ENCODE peak calls at places on chromosomes 7 and 10, in seven cellular contexts. X is Panc1, Y is GM12878, G is HL-60, J is SK-N-SH, Q is HepG2, T is HCT116. U is an unnamed sample.

GRCh38 chr10:108601856-108602255 is 1321.5 kb downstream of the XPNPEP1 start:
- DNase-seq in X (no peak), Y (no peak), G (no peak), J (no peak), Q (no peak), T (no peak), U (no peak)

GRCh38 chr7:1510780-1511154 is 6.6 kb upstream of the INTS1 start:
- DNase-seq in X (no peak), Y (no peak), G (peak), J (no peak), Q (no peak), T (no peak), U (no peak)

GRCh38 chr7:25495342-25495855 is 267.1 kb upstream of the NPVF start:
- DNase-seq in X (no peak), Y (no peak), G (no peak), J (peak), Q (no peak), T (no peak), U (no peak)

GRCh38 chr7:70634071-70634470 is 497.9 kb upstream of the GALNT17 start:
- DNase-seq in X (no peak), Y (no peak), G (no peak), J (no peak), Q (no peak), T (no peak), U (no peak)

GRCh38 chr7:151426486-151426905 is 13.4 kb downstream of the CRYGN start:
- DNase-seq in X (no peak), Y (no peak), G (no peak), J (no peak), Q (no peak), T (peak), U (peak)

GRCh38 chr10:24873281-24873683 is 79.1 kb downstream of the PRTFDC1 start:
- DNase-seq in X (no peak), Y (no peak), G (no peak), J (no peak), Q (peak), T (no peak), U (no peak)

GRCh38 chr7:155751409-155751808 is 60.9 kb downstream of the SHH start:
- DNase-seq in X (no peak), Y (no peak), G (no peak), J (no peak), Q (no peak), T (no peak), U (no peak)

GRCh38 chr10:102648889-102649752 is 4.8 kb downstream of the TRIM8 start:
- DNase-seq in X (no peak), Y (no peak), G (no peak), J (peak), Q (no peak), T (no peak), U (no peak)

GRCh38 chr7:87874066-87874465 is 2.1 kb downstream of the SLC25A40 start:
- DNase-seq in X (no peak), Y (no peak), G (peak), J (no peak), Q (no peak), T (no peak), U (no peak)

GRCh38 chr10:131954356-131954965 is 27.3 kb downstream of the BNIP3 start:
- DNase-seq in X (no peak), Y (no peak), G (no peak), J (no peak), Q (no peak), T (no peak), U (no peak)
- TF ChIP-seq REST in X (no peak), Y (no peak), G (no peak), J (no peak), Q (no peak), T (no peak), U (no peak)

GRCh38 chr7:76340617-76341131 is 18.1 kb downstream of the YWHAG start:
- DNase-seq in X (no peak), Y (no peak), G (no peak), J (no peak), Q (no peak), T (no peak), U (no peak)
- TF ChIP-seq REST in X (no peak), Y (no peak), G (no peak), J (no peak), Q (no peak), T (no peak), U (no peak)

GRCh38 chr10:124542336-124542735 is 80.7 kb downstream of the LHPP start:
- DNase-seq in X (no peak), Y (no peak), G (no peak), J (no peak), Q (no peak), T (no peak), U (no peak)

GRCh38 chr10:124538669-124539068 is 77.0 kb downstream of the LHPP start:
- DNase-seq in X (no peak), Y (no peak), G (no peak), J (no peak), Q (no peak), T (no peak), U (no peak)

GRCh38 chr10:124541076-124541903 is 79.7 kb downstream of the LHPP start:
- DNase-seq in X (no peak), Y (no peak), G (no peak), J (peak), Q (no peak), T (no peak), U (no peak)

GRCh38 chr10:124537891-124538290 is 76.3 kb downstream of the LHPP start:
- DNase-seq in X (no peak), Y (no peak), G (no peak), J (no peak), Q (no peak), T (no peak), U (no peak)

GRCh38 chr10:124539935-124540641 is 78.5 kb downstream of the LHPP start:
- DNase-seq in X (no peak), Y (no peak), G (no peak), J (peak), Q (peak), T (no peak), U (peak)
- TF ChIP-seq REST in X (no peak), Y (no peak), G (no peak), J (no peak), Q (no peak), T (no peak), U (no peak)

GRCh38 chr10:7787150-7787856 is 490 bp downstream of the KIN start:
- DNase-seq in X (no peak), Y (no peak), G (no peak), J (no peak), Q (no peak), T (no peak), U (peak)
- TF ChIP-seq REST in X (no peak), Y (no peak), G (no peak), J (no peak), Q (no peak), T (no peak), U (no peak)

GRCh38 chr10:6394084-6394483 is 186.0 kb downstream of the PRKCQ start:
- DNase-seq in X (no peak), Y (no peak), G (no peak), J (no peak), Q (no peak), T (no peak), U (no peak)
- TF ChIP-seq REST in X (no peak), Y (no peak), G (no peak), J (no peak), Q (no peak), T (no peak), U (no peak)

GRCh38 chr7:142494021-142494420 is 236.2 kb upstream of the PRSS58 start:
- DNase-seq in X (no peak), Y (no peak), G (no peak), J (no peak), Q (no peak), T (no peak), U (no peak)

GRCh38 chr7:142499641-142500040 is 241.8 kb upstream of the PRSS58 start:
- DNase-seq in X (no peak), Y (no peak), G (no peak), J (no peak), Q (no peak), T (no peak), U (no peak)

GRCh38 chr7:142500364-142500763 is 242.5 kb upstream of the PRSS58 start:
- DNase-seq in X (no peak), Y (no peak), G (no peak), J (no peak), Q (no peak), T (no peak), U (no peak)

GRCh38 chr7:142498364-142498763 is 240.5 kb upstream of the PRSS58 start:
- DNase-seq in X (no peak), Y (no peak), G (no peak), J (no peak), Q (no peak), T (no peak), U (no peak)

DNA sequence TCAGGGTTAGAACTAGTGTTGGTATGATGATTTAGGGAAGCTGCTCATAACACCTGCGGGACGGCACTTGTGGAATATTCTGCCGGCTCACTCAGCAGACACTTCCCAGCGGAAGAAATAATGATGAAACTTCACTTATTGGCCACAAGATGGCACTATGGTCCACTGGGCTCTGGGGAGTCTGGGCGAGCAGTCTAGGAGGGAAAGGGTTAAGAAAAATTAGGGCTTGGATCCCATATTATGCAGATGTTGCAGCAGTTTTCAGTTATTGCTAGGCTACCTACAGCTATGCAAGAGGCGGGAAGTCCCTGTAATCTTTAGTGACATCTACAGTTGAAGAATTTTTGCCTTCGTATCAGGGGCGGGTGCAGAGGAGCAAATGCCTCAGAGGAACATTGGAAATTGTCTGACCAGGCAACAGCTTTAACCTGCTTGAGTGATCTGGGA is 238.7 kb upstream of the PRSS58 start:
- DNase-seq in X (no peak), Y (no peak), G (peak), J (peak), Q (peak), T (peak), U (peak)
- TF ChIP-seq REST in X (no peak), Y (no peak), G (no peak), J (no peak), Q (no peak), T (no peak), U (no peak)

GRCh38 chr7:113084499-113085172 is 2.0 kb downstream of the GPR85 start:
- DNase-seq in X (no peak), Y (no peak), G (peak), J (no peak), Q (no peak), T (no peak), U (no peak)

GRCh38 chr7:113086431-113086888 is at the start of gene GPR85:
- DNase-seq in X (no peak), Y (no peak), G (peak), J (peak), Q (no peak), T (no peak), U (peak)

GRCh38 chr7:113087278-113087998 is 811 bp upstream of the GPR85 start:
- DNase-seq in X (no peak), Y (no peak), G (peak), J (peak), Q (peak), T (no peak), U (peak)

GRCh38 chr7:113086928-113087277 is 276 bp upstream of the GPR85 start:
- DNase-seq in X (no peak), Y (no peak), G (no peak), J (no peak), Q (no peak), T (no peak), U (no peak)

DNA sequence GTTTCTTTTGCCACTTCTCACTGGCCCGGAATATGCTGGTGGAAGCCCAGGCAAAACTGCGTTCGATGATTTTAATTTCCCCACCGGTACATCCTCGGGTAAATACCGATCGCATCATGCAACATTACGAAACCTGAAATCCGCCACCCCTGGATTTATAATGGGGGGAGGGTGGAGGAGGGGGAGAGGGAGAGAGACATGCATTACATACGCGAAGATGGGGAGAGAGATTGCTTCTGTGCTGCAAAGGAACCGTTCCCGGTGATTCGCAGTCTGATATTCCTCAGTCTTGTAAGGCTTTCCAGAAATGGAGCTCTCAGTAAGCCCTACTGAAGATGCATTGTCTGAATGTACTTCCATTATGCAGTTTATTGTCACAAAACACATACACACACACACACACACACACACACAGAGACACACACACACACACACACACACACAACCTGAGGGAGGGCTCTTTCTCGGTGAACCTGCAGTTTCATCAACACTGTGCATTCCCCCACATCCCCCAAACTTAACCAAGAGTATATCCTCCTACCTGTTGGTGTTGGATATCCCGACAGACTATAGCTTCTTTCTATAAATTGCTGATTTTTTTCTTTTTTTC is 741 bp downstream of the GPR85 start:
- DNase-seq in X (no peak), Y (no peak), G (peak), J (peak), Q (no peak), T (no peak), U (peak)
- TF ChIP-seq REST in X (no peak), Y (no peak), G (no peak), J (peak), Q (no peak), T (no peak), U (no peak)

GRCh38 chr7:30877010-30877740 is 34.5 kb upstream of the AQP1 start:
- DNase-seq in X (no peak), Y (no peak), G (no peak), J (no peak), Q (no peak), T (no peak), U (no peak)
- TF ChIP-seq REST in X (no peak), Y (no peak), G (no peak), J (no peak), Q (no peak), T (no peak), U (no peak)

GRCh38 chr10:49297818-49298665 is 928 bp upstream of the C10orf71 start:
- DNase-seq in X (no peak), Y (no peak), G (no peak), J (no peak), Q (no peak), T (no peak), U (no peak)

GRCh38 chr10:49299816-49300139 is 808 bp downstream of the C10orf71 start:
- DNase-seq in X (no peak), Y (no peak), G (no peak), J (no peak), Q (no peak), T (no peak), U (no peak)

GRCh38 chr10:49298666-49298989 is 342 bp upstream of the C10orf71 start:
- DNase-seq in X (no peak), Y (no peak), G (no peak), J (no peak), Q (no peak), T (no peak), U (no peak)

GRCh38 chr10:49300140-49300974 is 1.4 kb downstream of the C10orf71 start:
- DNase-seq in X (no peak), Y (peak), G (no peak), J (peak), Q (no peak), T (no peak), U (no peak)

GRCh38 chr10:49298990-49299815 is at the start of gene C10orf71:
- DNase-seq in X (no peak), Y (no peak), G (no peak), J (peak), Q (no peak), T (no peak), U (no peak)
- TF ChIP-seq REST in X (no peak), Y (no peak), G (no peak), J (no peak), Q (no peak), T (no peak), U (no peak)

U was measured in A549.